ENCODE peak calls at places on chromosomes 7 and 10, in six cellular contexts. One of them, this sample, is unnamed.

GRCh38 chr7:151117565-151117964 is 31.3 kb downstream of the AGAP3 start:
- DNase-seq in uterus: no peak
- DNase-seq in ovary: no peak
- DNase-seq in adrenal gland: no peak
- DNase-seq in stomach: no peak
- DNase-seq in mucosa of descending colon: peak; percentile 30
- DNase-seq in this sample: no peak

GRCh38 chr10:9895406-9895805 is 1122.3 kb upstream of the CELF2 start:
- DNase-seq in uterus: no peak
- DNase-seq in ovary: no peak
- DNase-seq in adrenal gland: no peak
- DNase-seq in stomach: no peak
- DNase-seq in mucosa of descending colon: no peak
- DNase-seq in this sample: no peak

GRCh38 chr10:12530017-12530416 is 180.7 kb downstream of the CAMK1D start:
- DNase-seq in uterus: no peak
- DNase-seq in ovary: peak; percentile 76
- DNase-seq in adrenal gland: no peak
- DNase-seq in stomach: no peak
- DNase-seq in mucosa of descending colon: no peak
- DNase-seq in this sample: no peak

GRCh38 chr7:1964913-1965578 is 267.7 kb downstream of the MAD1L1 start:
- DNase-seq in uterus: no peak
- DNase-seq in ovary: no peak
- DNase-seq in adrenal gland: no peak
- DNase-seq in stomach: no peak
- DNase-seq in mucosa of descending colon: peak; percentile 14
- DNase-seq in this sample: no peak

GRCh38 chr7:116512524-116513188 is 12.2 kb upstream of the CAV1 start:
- DNase-seq in uterus: no peak
- DNase-seq in ovary: no peak
- DNase-seq in adrenal gland: no peak
- DNase-seq in stomach: no peak
- DNase-seq in mucosa of descending colon: no peak
- DNase-seq in this sample: no peak

GRCh38 chr7:122743211-122743610 is 40.5 kb upstream of the RNF148 start:
- DNase-seq in uterus: no peak
- DNase-seq in ovary: no peak
- DNase-seq in adrenal gland: no peak
- DNase-seq in stomach: no peak
- DNase-seq in mucosa of descending colon: no peak
- DNase-seq in this sample: no peak

GRCh38 chr7:69211739-69212138 is 386.5 kb upstream of the AUTS2 start:
- DNase-seq in uterus: no peak
- DNase-seq in ovary: no peak
- DNase-seq in adrenal gland: no peak
- DNase-seq in stomach: no peak
- DNase-seq in mucosa of descending colon: no peak
- DNase-seq in this sample: peak; percentile 32

GRCh38 chr10:107971973-107972372 is 807.5 kb upstream of the SORCS1 start:
- DNase-seq in uterus: no peak
- DNase-seq in ovary: no peak
- DNase-seq in adrenal gland: no peak
- DNase-seq in stomach: no peak
- DNase-seq in mucosa of descending colon: no peak
- DNase-seq in this sample: no peak

GRCh38 chr10:75650648-75651047 is 219.2 kb downstream of the LRMDA start:
- DNase-seq in uterus: no peak
- DNase-seq in ovary: no peak
- DNase-seq in adrenal gland: no peak
- DNase-seq in stomach: no peak
- DNase-seq in mucosa of descending colon: no peak
- DNase-seq in this sample: no peak

GRCh38 chr7:28711096-28711495 is 247.0 kb downstream of the TRIL start:
- DNase-seq in uterus: no peak
- DNase-seq in ovary: no peak
- DNase-seq in adrenal gland: no peak
- DNase-seq in stomach: no peak
- DNase-seq in mucosa of descending colon: no peak
- DNase-seq in this sample: no peak

GRCh38 chr10:97510686-97511085 is 12.0 kb downstream of the UBTD1 start:
- DNase-seq in uterus: no peak
- DNase-seq in ovary: no peak
- DNase-seq in adrenal gland: no peak
- DNase-seq in stomach: no peak
- DNase-seq in mucosa of descending colon: no peak
- DNase-seq in this sample: no peak

GRCh38 chr7:121279060-121279620 is 49.7 kb upstream of the WNT16 start:
- DNase-seq in uterus: no peak
- DNase-seq in ovary: no peak
- DNase-seq in adrenal gland: no peak
- DNase-seq in stomach: no peak
- DNase-seq in mucosa of descending colon: no peak
- DNase-seq in this sample: no peak

GRCh38 chr7:130988443-130988842 is 254.4 kb upstream of the KLF14 start:
- DNase-seq in uterus: no peak
- DNase-seq in ovary: no peak
- DNase-seq in adrenal gland: no peak
- DNase-seq in stomach: no peak
- DNase-seq in mucosa of descending colon: no peak
- DNase-seq in this sample: peak; percentile 15

GRCh38 chr7:152435384-152436278 is at the start of gene KMT2C:
- DNase-seq in uterus: peak; percentile 59
- DNase-seq in ovary: peak; percentile 60
- DNase-seq in adrenal gland: peak; percentile 66
- DNase-seq in stomach: peak; percentile 60
- DNase-seq in mucosa of descending colon: peak; percentile 82
- DNase-seq in this sample: peak; percentile 60

GRCh38 chr7:137818036-137818435 is 28.7 kb downstream of the DGKI start:
- DNase-seq in uterus: no peak
- DNase-seq in ovary: no peak
- DNase-seq in adrenal gland: no peak
- DNase-seq in stomach: no peak
- DNase-seq in mucosa of descending colon: no peak
- DNase-seq in this sample: no peak

GRCh38 chr7:37181550-37181932 is 267.1 kb downstream of the ELMO1 start:
- DNase-seq in uterus: no peak
- DNase-seq in ovary: no peak
- DNase-seq in adrenal gland: no peak
- DNase-seq in stomach: no peak
- DNase-seq in mucosa of descending colon: no peak
- DNase-seq in this sample: no peak

GRCh38 chr10:851891-852290 is 79.6 kb downstream of the LARP4B start:
- DNase-seq in uterus: no peak
- DNase-seq in ovary: no peak
- DNase-seq in adrenal gland: no peak
- DNase-seq in stomach: no peak
- DNase-seq in mucosa of descending colon: no peak
- DNase-seq in this sample: no peak

GRCh38 chr10:32953277-32953927 is 4.6 kb downstream of the ITGB1 start:
- DNase-seq in uterus: no peak
- DNase-seq in ovary: no peak
- DNase-seq in adrenal gland: no peak
- DNase-seq in stomach: no peak
- DNase-seq in mucosa of descending colon: no peak
- DNase-seq in this sample: peak; percentile 44

GRCh38 chr7:45001138-45001694 is 1.2 kb downstream of the CCM2 start:
- DNase-seq in uterus: no peak
- DNase-seq in ovary: no peak
- DNase-seq in adrenal gland: peak; percentile 34
- DNase-seq in stomach: no peak
- DNase-seq in mucosa of descending colon: peak; percentile 44
- DNase-seq in this sample: no peak

GRCh38 chr7:44618754-44619153 is 12.3 kb downstream of the OGDH start:
- DNase-seq in uterus: no peak
- DNase-seq in ovary: no peak
- DNase-seq in adrenal gland: no peak
- DNase-seq in stomach: no peak
- DNase-seq in mucosa of descending colon: no peak
- DNase-seq in this sample: no peak

GRCh38 chr10:2631557-2631956 is 435.8 kb upstream of the PFKP start:
- DNase-seq in uterus: no peak
- DNase-seq in ovary: no peak
- DNase-seq in adrenal gland: no peak
- DNase-seq in stomach: no peak
- DNase-seq in mucosa of descending colon: no peak
- DNase-seq in this sample: no peak

GRCh38 chr7:138137423-138138171 is 61.3 kb downstream of the AKR1D1 start:
- DNase-seq in uterus: no peak
- DNase-seq in ovary: no peak
- DNase-seq in adrenal gland: no peak
- DNase-seq in stomach: no peak
- DNase-seq in mucosa of descending colon: no peak
- DNase-seq in this sample: no peak

GRCh38 chr7:138565451-138566114 is 105.5 kb downstream of the TRIM24 start:
- DNase-seq in uterus: no peak
- DNase-seq in ovary: no peak
- DNase-seq in adrenal gland: peak; percentile 73
- DNase-seq in stomach: no peak
- DNase-seq in mucosa of descending colon: no peak
- DNase-seq in this sample: no peak

GRCh38 chr7:124130-124949 is 68.0 kb upstream of the FAM20C start:
- DNase-seq in uterus: no peak
- DNase-seq in ovary: no peak
- DNase-seq in adrenal gland: no peak
- DNase-seq in stomach: no peak
- DNase-seq in mucosa of descending colon: no peak
- DNase-seq in this sample: no peak

GRCh38 chr7:77823787-77824186 is 25.2 kb downstream of the PHTF2 start:
- DNase-seq in uterus: no peak
- DNase-seq in ovary: no peak
- DNase-seq in adrenal gland: no peak
- DNase-seq in stomach: no peak
- DNase-seq in mucosa of descending colon: no peak
- DNase-seq in this sample: no peak

GRCh38 chr7:124033093-124033806 is 383 bp upstream of the TMEM229A start:
- DNase-seq in uterus: peak; percentile 18
- DNase-seq in ovary: peak; percentile 9
- DNase-seq in adrenal gland: peak; percentile 10
- DNase-seq in stomach: peak; percentile 86
- DNase-seq in mucosa of descending colon: peak; percentile 51
- DNase-seq in this sample: peak; percentile 42

GRCh38 chr7:151664268-151664667 is 144.6 kb upstream of the RHEB start:
- DNase-seq in uterus: no peak
- DNase-seq in ovary: no peak
- DNase-seq in adrenal gland: no peak
- DNase-seq in stomach: no peak
- DNase-seq in mucosa of descending colon: no peak
- DNase-seq in this sample: peak; percentile 23

GRCh38 chr7:18550574-18550973 is 55.0 kb downstream of the HDAC9 start:
- DNase-seq in uterus: no peak
- DNase-seq in ovary: no peak
- DNase-seq in adrenal gland: no peak
- DNase-seq in stomach: no peak
- DNase-seq in mucosa of descending colon: no peak
- DNase-seq in this sample: peak; percentile 18

GRCh38 chr10:1061930-1062769 is 6.0 kb downstream of the WDR37 start:
- DNase-seq in uterus: no peak
- DNase-seq in ovary: no peak
- DNase-seq in adrenal gland: no peak
- DNase-seq in stomach: no peak
- DNase-seq in mucosa of descending colon: no peak
- DNase-seq in this sample: peak; percentile 78

GRCh38 chr10:35300063-35300699 is 36.1 kb upstream of the CCNY start:
- DNase-seq in uterus: no peak
- DNase-seq in ovary: no peak
- DNase-seq in adrenal gland: no peak
- DNase-seq in stomach: no peak
- DNase-seq in mucosa of descending colon: peak; percentile 35
- DNase-seq in this sample: peak; percentile 18

GRCh38 chr7:105011771-105012502 is 2.1 kb upstream of the KMT2E start:
- DNase-seq in uterus: peak; percentile 43
- DNase-seq in ovary: peak; percentile 41
- DNase-seq in adrenal gland: peak; percentile 45
- DNase-seq in stomach: no peak
- DNase-seq in mucosa of descending colon: peak; percentile 63
- DNase-seq in this sample: no peak

GRCh38 chr7:159328096-159328495 is 183.4 kb upstream of the VIPR2 start:
- DNase-seq in uterus: no peak
- DNase-seq in ovary: no peak
- DNase-seq in adrenal gland: no peak
- DNase-seq in stomach: no peak
- DNase-seq in mucosa of descending colon: no peak
- DNase-seq in this sample: no peak

GRCh38 chr7:18087687-18088078 is 60.0 kb upstream of the PRPS1L1 start:
- DNase-seq in uterus: peak; percentile 15
- DNase-seq in ovary: no peak
- DNase-seq in adrenal gland: no peak
- DNase-seq in stomach: no peak
- DNase-seq in mucosa of descending colon: no peak
- DNase-seq in this sample: peak; percentile 48

GRCh38 chr7:118185163-118185860 is 1.3 kb downstream of the LSM8 start:
- DNase-seq in uterus: no peak
- DNase-seq in ovary: no peak
- DNase-seq in adrenal gland: no peak
- DNase-seq in stomach: no peak
- DNase-seq in mucosa of descending colon: no peak
- DNase-seq in this sample: peak; percentile 48
- H3K4me3 ChIP-seq in uterus: peak overlapping the region; percentile 90
- H3K4me3 ChIP-seq in ovary: peak overlapping the region; percentile 92
- H3K4me3 ChIP-seq in adrenal gland: peak overlapping the region; percentile 78
- H3K4me3 ChIP-seq in stomach: peak overlapping the region; percentile 83
- H3K4me3 ChIP-seq in mucosa of descending colon: no peak overlapping the region
- H3K4me3 ChIP-seq in this sample: peak overlapping the region; percentile 53

GRCh38 chr10:43402176-43402575 is 6.8 kb downstream of the HNRNPF start:
- DNase-seq in uterus: no peak
- DNase-seq in ovary: no peak
- DNase-seq in adrenal gland: no peak
- DNase-seq in stomach: no peak
- DNase-seq in mucosa of descending colon: no peak
- DNase-seq in this sample: no peak
- H3K4me1 ChIP-seq in uterus: peaks cover 6% of the 10 kb centered on the region
- H3K4me1 ChIP-seq in ovary: peaks cover 19% of the 10 kb centered on the region
- H3K4me1 ChIP-seq in adrenal gland: peaks cover 43% of the 10 kb centered on the region
- H3K4me1 ChIP-seq in stomach: peaks cover 78% of the 10 kb centered on the region
- H3K4me1 ChIP-seq in mucosa of descending colon: peaks cover 71% of the 10 kb centered on the region
- H3K4me1 ChIP-seq in this sample: peaks cover 17% of the 10 kb centered on the region

GRCh38 chr10:125662616-125663015 is 20.3 kb downstream of the TEX36 start:
- DNase-seq in uterus: no peak
- DNase-seq in ovary: no peak
- DNase-seq in adrenal gland: no peak
- DNase-seq in stomach: no peak
- DNase-seq in mucosa of descending colon: no peak
- DNase-seq in this sample: no peak
- H3K4me3 ChIP-seq in uterus: no peak overlapping the region
- H3K4me3 ChIP-seq in ovary: no peak overlapping the region
- H3K4me3 ChIP-seq in adrenal gland: no peak overlapping the region
- H3K4me3 ChIP-seq in stomach: no peak overlapping the region
- H3K4me3 ChIP-seq in mucosa of descending colon: no peak overlapping the region
- H3K4me3 ChIP-seq in this sample: no peak overlapping the region

DNA sequence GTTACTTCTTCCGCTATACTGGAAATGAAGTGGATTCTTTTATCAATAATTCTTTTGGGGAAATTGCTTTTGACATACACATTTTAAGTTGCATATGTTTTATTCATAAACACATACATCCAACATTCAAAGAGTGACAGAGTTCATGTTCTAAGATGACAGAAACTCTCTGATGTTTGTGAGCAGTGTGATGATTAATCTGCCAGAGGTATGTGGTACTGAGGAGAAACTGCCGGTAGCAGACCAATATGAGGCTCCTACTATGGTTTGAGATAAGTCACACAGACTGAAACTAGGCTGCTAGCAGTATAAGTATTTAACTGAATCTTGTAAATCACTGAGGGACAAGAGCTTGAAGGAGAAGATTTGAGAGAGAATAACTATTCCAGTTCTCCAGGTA is 524.1 kb upstream of the SEMA3D start:
- DNase-seq in uterus: no peak
- DNase-seq in ovary: no peak
- DNase-seq in adrenal gland: no peak
- DNase-seq in stomach: no peak
- DNase-seq in mucosa of descending colon: no peak
- DNase-seq in this sample: no peak
- H3K4me1 ChIP-seq in uterus: no peaks in the 10 kb centered on the region
- H3K4me1 ChIP-seq in ovary: no peaks in the 10 kb centered on the region
- H3K4me1 ChIP-seq in adrenal gland: no peaks in the 10 kb centered on the region
- H3K4me1 ChIP-seq in stomach: no peaks in the 10 kb centered on the region
- H3K4me1 ChIP-seq in mucosa of descending colon: no peaks in the 10 kb centered on the region
- H3K4me1 ChIP-seq in this sample: no peaks in the 10 kb centered on the region

This sample was measured in cardiac muscle cell.